ENCODE peak calls at places on chromosomes 11 and 22, in six cellular contexts. One of them, this sample, is unnamed.

GRCh38 chr11:68160100-68160695 is 39.0 kb upstream of the CHKA start:
- DNase-seq in psoas muscle: no peak
- DNase-seq in A549: no peak
- DNase-seq in kidney: no peak
- DNase-seq in right atrium auricular region: no peak
- DNase-seq in prostate gland: no peak
- DNase-seq in this sample: peak; percentile 22

GRCh38 chr22:32591620-32592019 is 117.0 kb downstream of the FBXO7 start:
- DNase-seq in psoas muscle: no peak
- DNase-seq in A549: no peak
- DNase-seq in kidney: no peak
- DNase-seq in right atrium auricular region: no peak
- DNase-seq in prostate gland: no peak
- DNase-seq in this sample: peak; percentile 91

GRCh38 chr11:61781585-61781984 is 10.8 kb downstream of the TMEM258 start:
- DNase-seq in psoas muscle: peak; percentile 41
- DNase-seq in A549: no peak
- DNase-seq in kidney: peak; percentile 39
- DNase-seq in right atrium auricular region: no peak
- DNase-seq in prostate gland: no peak
- DNase-seq in this sample: no peak

GRCh38 chr22:42813501-42813900 is 43.6 kb downstream of the ARFGAP3 start:
- DNase-seq in psoas muscle: no peak
- DNase-seq in A549: no peak
- DNase-seq in kidney: no peak
- DNase-seq in right atrium auricular region: peak; percentile 54
- DNase-seq in prostate gland: no peak
- DNase-seq in this sample: no peak

GRCh38 chr11:64098318-64098831 is 62.6 kb downstream of the FLRT1 start:
- DNase-seq in psoas muscle: no peak
- DNase-seq in A549: no peak
- DNase-seq in kidney: no peak
- DNase-seq in right atrium auricular region: no peak
- DNase-seq in prostate gland: no peak
- DNase-seq in this sample: no peak

GRCh38 chr11:77126156-77126775 is 1.8 kb upstream of the MYO7A start:
- DNase-seq in psoas muscle: no peak
- DNase-seq in A549: no peak
- DNase-seq in kidney: no peak
- DNase-seq in right atrium auricular region: no peak
- DNase-seq in prostate gland: no peak
- DNase-seq in this sample: no peak

GRCh38 chr11:14894657-14895598 is 2.9 kb upstream of the CYP2R1 start:
- DNase-seq in psoas muscle: peak; percentile 50
- DNase-seq in A549: no peak
- DNase-seq in kidney: peak; percentile 41
- DNase-seq in right atrium auricular region: peak; percentile 64
- DNase-seq in prostate gland: no peak
- DNase-seq in this sample: no peak

GRCh38 chr11:102291831-102292230 is 25.5 kb upstream of the BIRC3 start:
- DNase-seq in psoas muscle: no peak
- DNase-seq in A549: no peak
- DNase-seq in kidney: no peak
- DNase-seq in right atrium auricular region: no peak
- DNase-seq in prostate gland: no peak
- DNase-seq in this sample: no peak

GRCh38 chr22:39581303-39581702 is 10.8 kb downstream of the CACNA1I start:
- DNase-seq in psoas muscle: no peak
- DNase-seq in A549: no peak
- DNase-seq in kidney: no peak
- DNase-seq in right atrium auricular region: no peak
- DNase-seq in prostate gland: no peak
- DNase-seq in this sample: no peak

GRCh38 chr11:44018127-44018521 is 29.7 kb upstream of the ACCSL start:
- DNase-seq in psoas muscle: no peak
- DNase-seq in A549: no peak
- DNase-seq in kidney: no peak
- DNase-seq in right atrium auricular region: peak; percentile 59
- DNase-seq in prostate gland: no peak
- DNase-seq in this sample: no peak

GRCh38 chr11:64128255-64129006 is 37.5 kb downstream of the MACROD1 start:
- DNase-seq in psoas muscle: no peak
- DNase-seq in A549: no peak
- DNase-seq in kidney: no peak
- DNase-seq in right atrium auricular region: no peak
- DNase-seq in prostate gland: no peak
- DNase-seq in this sample: no peak

GRCh38 chr11:116420770-116421528 is 351.8 kb downstream of the BUD13 start:
- DNase-seq in psoas muscle: no peak
- DNase-seq in A549: no peak
- DNase-seq in kidney: no peak
- DNase-seq in right atrium auricular region: no peak
- DNase-seq in prostate gland: no peak
- DNase-seq in this sample: no peak

GRCh38 chr22:17095538-17095937 is 10.7 kb downstream of the IL17RA start:
- DNase-seq in psoas muscle: no peak
- DNase-seq in A549: no peak
- DNase-seq in kidney: no peak
- DNase-seq in right atrium auricular region: no peak
- DNase-seq in prostate gland: no peak
- DNase-seq in this sample: no peak

GRCh38 chr11:90639687-90640086 is 416.8 kb upstream of the CHORDC1 start:
- DNase-seq in psoas muscle: no peak
- DNase-seq in A549: no peak
- DNase-seq in kidney: no peak
- DNase-seq in right atrium auricular region: no peak
- DNase-seq in prostate gland: no peak
- DNase-seq in this sample: no peak

GRCh38 chr22:24969588-24970301 is 17.2 kb downstream of the KIAA1671 start:
- DNase-seq in psoas muscle: peak; percentile 72
- DNase-seq in A549: no peak
- DNase-seq in kidney: no peak
- DNase-seq in right atrium auricular region: peak; percentile 89
- DNase-seq in prostate gland: peak; percentile 91
- DNase-seq in this sample: no peak

GRCh38 chr11:534592-535518 is 521 bp downstream of the HRAS start:
- DNase-seq in psoas muscle: peak; percentile 77
- DNase-seq in A549: peak; percentile 35
- DNase-seq in kidney: peak; percentile 83
- DNase-seq in right atrium auricular region: no peak
- DNase-seq in prostate gland: peak; percentile 87
- DNase-seq in this sample: peak; percentile 26

GRCh38 chr22:18063311-18063710 is 14.5 kb upstream of the PEX26 start:
- DNase-seq in psoas muscle: no peak
- DNase-seq in A549: no peak
- DNase-seq in kidney: no peak
- DNase-seq in right atrium auricular region: no peak
- DNase-seq in prostate gland: no peak
- DNase-seq in this sample: no peak

GRCh38 chr11:107651672-107652071 is 60.2 kb downstream of the SLN start:
- DNase-seq in psoas muscle: no peak
- DNase-seq in A549: peak; percentile 3
- DNase-seq in kidney: no peak
- DNase-seq in right atrium auricular region: no peak
- DNase-seq in prostate gland: no peak
- DNase-seq in this sample: no peak

GRCh38 chr11:107659310-107659709 is 52.5 kb downstream of the SLN start:
- DNase-seq in psoas muscle: no peak
- DNase-seq in A549: no peak
- DNase-seq in kidney: no peak
- DNase-seq in right atrium auricular region: no peak
- DNase-seq in prostate gland: no peak
- DNase-seq in this sample: no peak

GRCh38 chr11:107653077-107653476 is 58.8 kb downstream of the SLN start:
- DNase-seq in psoas muscle: no peak
- DNase-seq in A549: no peak
- DNase-seq in kidney: no peak
- DNase-seq in right atrium auricular region: no peak
- DNase-seq in prostate gland: no peak
- DNase-seq in this sample: no peak

DNA sequence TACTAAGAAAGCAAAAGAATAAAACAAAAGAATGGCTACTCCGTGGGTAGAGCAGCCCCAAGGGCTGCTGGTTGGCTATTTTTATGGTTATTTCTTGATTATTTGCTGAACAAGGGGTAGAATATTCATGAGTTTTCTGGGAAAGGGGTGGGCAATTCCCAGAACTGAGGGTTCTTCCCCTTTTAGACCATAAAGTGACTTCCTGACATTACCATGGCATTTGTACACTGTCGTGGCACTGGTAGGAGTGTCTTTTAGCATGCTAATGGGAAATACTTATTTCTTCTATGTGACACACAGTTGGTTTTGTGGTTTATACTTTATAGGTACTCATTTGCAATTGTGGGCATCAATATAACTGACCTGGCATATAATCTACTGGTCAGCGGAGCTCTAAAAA is 56.2 kb downstream of the SLN start:
- DNase-seq in psoas muscle: no peak
- DNase-seq in A549: no peak
- DNase-seq in kidney: no peak
- DNase-seq in right atrium auricular region: no peak
- DNase-seq in prostate gland: no peak
- DNase-seq in this sample: no peak
- H3K4me1 ChIP-seq in psoas muscle: no peaks in the 10 kb centered on the region
- H3K4me1 ChIP-seq in A549: no peaks in the 10 kb centered on the region
- H3K4me1 ChIP-seq in kidney: no peaks in the 10 kb centered on the region
- H3K4me1 ChIP-seq in right atrium auricular region: no peaks in the 10 kb centered on the region
- H3K4me1 ChIP-seq in prostate gland: no peaks in the 10 kb centered on the region
- H3K4me1 ChIP-seq in this sample: no peaks in the 10 kb centered on the region

GRCh38 chr11:119445356-119445755 is 22.4 kb upstream of the THY1 start:
- DNase-seq in psoas muscle: no peak
- DNase-seq in A549: no peak
- DNase-seq in kidney: no peak
- DNase-seq in right atrium auricular region: no peak
- DNase-seq in prostate gland: no peak
- DNase-seq in this sample: no peak

GRCh38 chr11:119446871-119447663 is 24.1 kb upstream of the THY1 start:
- DNase-seq in psoas muscle: no peak
- DNase-seq in A549: no peak
- DNase-seq in kidney: no peak
- DNase-seq in right atrium auricular region: no peak
- DNase-seq in prostate gland: no peak
- DNase-seq in this sample: no peak

GRCh38 chr11:119447664-119448242 is 24.8 kb upstream of the THY1 start:
- DNase-seq in psoas muscle: no peak
- DNase-seq in A549: no peak
- DNase-seq in kidney: no peak
- DNase-seq in right atrium auricular region: no peak
- DNase-seq in prostate gland: no peak
- DNase-seq in this sample: no peak

GRCh38 chr11:119445850-119446249 is 22.9 kb upstream of the THY1 start:
- DNase-seq in psoas muscle: no peak
- DNase-seq in A549: no peak
- DNase-seq in kidney: no peak
- DNase-seq in right atrium auricular region: no peak
- DNase-seq in prostate gland: no peak
- DNase-seq in this sample: no peak

DNA sequence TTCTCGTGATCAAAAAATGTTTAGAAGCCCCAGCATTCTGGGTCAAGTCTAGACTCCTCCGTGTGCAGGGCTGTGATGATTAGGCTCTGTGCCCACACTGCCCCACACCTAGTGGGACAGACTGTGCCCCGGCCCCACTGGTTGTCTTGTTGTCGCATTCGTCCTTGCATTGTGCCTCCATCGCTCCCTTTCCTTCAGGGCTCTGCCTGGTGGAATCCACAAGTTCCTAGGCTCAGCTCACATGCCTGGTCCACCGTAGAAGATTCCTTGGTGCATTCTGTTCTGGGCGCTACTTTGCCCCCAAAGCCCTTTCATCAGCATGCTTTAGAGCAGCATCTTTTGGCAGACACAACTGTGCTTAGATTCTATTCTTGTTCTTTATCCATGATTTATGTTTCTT is 23.5 kb upstream of the THY1 start:
- DNase-seq in psoas muscle: no peak
- DNase-seq in A549: no peak
- DNase-seq in kidney: no peak
- DNase-seq in right atrium auricular region: no peak
- DNase-seq in prostate gland: no peak
- DNase-seq in this sample: no peak
- H3K4me1 ChIP-seq in psoas muscle: no peaks in the 10 kb centered on the region
- H3K4me1 ChIP-seq in A549: no peaks in the 10 kb centered on the region
- H3K4me1 ChIP-seq in kidney: no peaks in the 10 kb centered on the region
- H3K4me1 ChIP-seq in right atrium auricular region: no peaks in the 10 kb centered on the region
- H3K4me1 ChIP-seq in prostate gland: no peaks in the 10 kb centered on the region
- H3K4me1 ChIP-seq in this sample: no peaks in the 10 kb centered on the region

GRCh38 chr22:29627196-29627535 is 23.7 kb downstream of the NF2 start:
- DNase-seq in psoas muscle: no peak
- DNase-seq in A549: no peak
- DNase-seq in kidney: no peak
- DNase-seq in right atrium auricular region: no peak
- DNase-seq in prostate gland: no peak
- DNase-seq in this sample: no peak
- H3K4me1 ChIP-seq in psoas muscle: peaks cover 23% of the 10 kb centered on the region
- H3K4me1 ChIP-seq in A549: peaks cover 62% of the 10 kb centered on the region
- H3K4me1 ChIP-seq in kidney: peaks cover 17% of the 10 kb centered on the region
- H3K4me1 ChIP-seq in right atrium auricular region: no peaks in the 10 kb centered on the region
- H3K4me1 ChIP-seq in prostate gland: peaks cover 5% of the 10 kb centered on the region
- H3K4me1 ChIP-seq in this sample: peaks cover 78% of the 10 kb centered on the region

DNA sequence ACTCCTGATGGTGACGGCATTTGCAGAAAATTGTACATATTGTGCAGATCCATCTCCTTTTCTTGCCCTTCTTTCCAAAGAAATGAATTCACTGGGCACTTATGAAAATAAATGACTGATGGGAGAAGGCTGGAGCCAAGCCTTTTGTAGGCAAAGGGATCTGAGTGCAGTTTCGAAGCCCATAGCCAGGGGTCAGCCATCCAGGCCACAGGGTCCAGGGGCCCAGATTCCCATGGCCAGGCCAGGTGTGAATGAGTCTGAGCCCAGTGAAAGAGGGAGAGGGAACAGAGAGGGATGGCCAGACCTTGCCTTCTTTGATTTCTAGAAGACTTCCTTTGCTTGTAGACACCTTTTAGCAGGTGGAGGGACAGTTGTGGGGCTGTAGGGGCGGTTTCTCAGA is 209.1 kb downstream of the KIRREL3 start:
- DNase-seq in psoas muscle: no peak
- DNase-seq in A549: no peak
- DNase-seq in kidney: no peak
- DNase-seq in right atrium auricular region: no peak
- DNase-seq in prostate gland: no peak
- DNase-seq in this sample: peak; percentile 2
- H3K4me1 ChIP-seq in psoas muscle: no peaks in the 10 kb centered on the region
- H3K4me1 ChIP-seq in A549: peaks cover 3% of the 10 kb centered on the region
- H3K4me1 ChIP-seq in kidney: no peaks in the 10 kb centered on the region
- H3K4me1 ChIP-seq in right atrium auricular region: no peaks in the 10 kb centered on the region
- H3K4me1 ChIP-seq in prostate gland: no peaks in the 10 kb centered on the region
- H3K4me1 ChIP-seq in this sample: peaks cover 20% of the 10 kb centered on the region